ENCODE peak calls at places on chromosomes 1 and 21, in seven cellular contexts. I is HCT116; K is MM.1S; S is naive thymus-derived CD4-positive, alpha-beta T cell; D is right lobe of liver; X is hepatocyte; C is IMR-90. A is an unnamed sample.

GRCh38 chr1:17923684-17924083 is 168.6 kb downstream of the ACTL8 start:
- DNase-seq in I (no peak), K (no peak), S (no peak), D (no peak), X (no peak), C (no peak), A (no peak)

GRCh38 chr1:111535256-111536191 is 32.1 kb upstream of the ADORA3 start:
- DNase-seq in I (no peak), K (no peak), S (no peak), D (peak; percentile 62), X (no peak), C (no peak), A (no peak)

GRCh38 chr1:180915426-180915965 is 2.8 kb downstream of the KIAA1614 start:
- DNase-seq in I (no peak), K (no peak), S (no peak), D (no peak), X (no peak), C (no peak), A (no peak)

GRCh38 chr21:24594082-24594481 is 1013.2 kb downstream of the MRPL39 start:
- DNase-seq in I (no peak), K (no peak), S (no peak), D (no peak), X (no peak), C (no peak), A (no peak)

GRCh38 chr1:200366577-200367253 is 43.1 kb downstream of the ZNF281 start:
- DNase-seq in I (no peak), K (no peak), S (no peak), D (no peak), X (no peak), C (no peak), A (no peak)

GRCh38 chr21:45330075-45330781 is 42.5 kb upstream of the POFUT2 start:
- DNase-seq in I (no peak), K (no peak), S (no peak), D (peak; percentile 92), X (peak; percentile 82), C (peak; percentile 88), A (peak; percentile 61)

GRCh38 chr1:20625176-20626097 is 7.8 kb upstream of the PINK1 start:
- DNase-seq in I (no peak), K (no peak), S (no peak), D (no peak), X (no peak), C (no peak), A (no peak)

GRCh38 chr21:45010860-45011259 is 63.5 kb upstream of the ADARB1 start:
- DNase-seq in I (no peak), K (no peak), S (no peak), D (no peak), X (no peak), C (no peak), A (no peak)

GRCh38 chr1:43614211-43614610 is 35.7 kb upstream of the KDM4A start:
- DNase-seq in I (no peak), K (no peak), S (no peak), D (no peak), X (no peak), C (no peak), A (no peak)

GRCh38 chr1:70426154-70427131 is 15.4 kb downstream of the CTH start:
- DNase-seq in I (no peak), K (no peak), S (no peak), D (no peak), X (no peak), C (no peak), A (peak; percentile 89)

GRCh38 chr1:88683516-88683847 is 591 bp upstream of the PKN2 start:
- DNase-seq in I (no peak), K (peak; percentile 70), S (no peak), D (peak; percentile 69), X (peak; percentile 59), C (peak; percentile 31), A (peak; percentile 48)

GRCh38 chr1:205376739-205377138 is 20.0 kb upstream of the KLHDC8A start:
- DNase-seq in I (peak; percentile 50), K (no peak), S (no peak), D (no peak), X (no peak), C (no peak), A (no peak)

GRCh38 chr1:5953386-5953785 is 38.8 kb downstream of the NPHP4 start:
- DNase-seq in I (no peak), K (no peak), S (no peak), D (no peak), X (no peak), C (no peak), A (no peak)

GRCh38 chr1:111737216-111738132 is 1.7 kb downstream of the INKA2 start:
- DNase-seq in I (no peak), K (no peak), S (no peak), D (no peak), X (no peak), C (no peak), A (no peak)

GRCh38 chr1:192311281-192311680 is 5.5 kb upstream of the RGS21 start:
- DNase-seq in I (peak; percentile 31), K (peak; percentile 60), S (no peak), D (no peak), X (peak; percentile 29), C (peak; percentile 80), A (no peak)

GRCh38 chr1:76428027-76428426 is 353.5 kb downstream of the ST6GALNAC3 start:
- DNase-seq in I (no peak), K (no peak), S (no peak), D (no peak), X (no peak), C (peak; percentile 1), A (no peak)

GRCh38 chr1:207866471-207867135 is 44.3 kb downstream of the CD34 start:
- DNase-seq in I (no peak), K (no peak), S (peak; percentile 38), D (no peak), X (peak; percentile 58), C (peak; percentile 58), A (no peak)

GRCh38 chr1:207867136-207868081 is 43.5 kb downstream of the CD34 start:
- DNase-seq in I (no peak), K (peak; percentile 64), S (peak; percentile 60), D (peak; percentile 68), X (no peak), C (no peak), A (no peak)

GRCh38 chr1:207869859-207870258 is 41.1 kb downstream of the CD34 start:
- DNase-seq in I (no peak), K (no peak), S (no peak), D (no peak), X (peak; percentile 44), C (no peak), A (no peak)

GRCh38 chr1:207868769-207869721 is 41.9 kb downstream of the CD34 start:
- DNase-seq in I (peak; percentile 29), K (peak; percentile 88), S (peak; percentile 78), D (peak; percentile 85), X (peak; percentile 90), C (peak; percentile 62), A (peak; percentile 56)

GRCh38 chr1:207868252-207868768 is 42.6 kb downstream of the CD34 start:
- DNase-seq in I (no peak), K (peak; percentile 47), S (peak; percentile 10), D (peak; percentile 73), X (peak; percentile 36), C (no peak), A (no peak)
- H3K4me1 ChIP-seq in I (peaks cover 20% of the 10 kb centered on the region), K (peaks cover 25% of the 10 kb centered on the region), S (peaks cover 39% of the 10 kb centered on the region), D (no peaks in the 10 kb centered on the region), X (peaks cover 13% of the 10 kb centered on the region), C (peaks cover 12% of the 10 kb centered on the region), A (peaks cover 44% of the 10 kb centered on the region)

DNA sequence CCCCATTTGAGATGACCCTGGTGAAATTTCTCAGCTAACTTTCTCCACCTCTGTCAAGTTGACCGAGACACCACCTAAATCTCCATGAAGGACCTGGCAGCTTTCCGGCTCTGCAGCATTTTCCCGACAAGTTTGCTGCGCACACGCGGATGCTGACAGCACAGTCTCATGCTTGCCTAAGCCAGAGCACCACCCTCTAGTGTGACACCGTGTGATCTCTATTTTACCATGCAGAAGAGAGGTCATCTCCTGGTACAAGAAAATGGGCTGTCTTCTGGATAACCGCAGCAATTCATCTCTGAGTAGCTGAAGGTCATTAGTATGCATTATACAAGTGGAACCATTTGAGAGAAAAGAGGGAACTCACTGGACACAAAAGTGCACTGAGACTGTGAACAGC is 38.9 kb upstream of the H6PD start:
- DNase-seq in I (no peak), K (no peak), S (no peak), D (no peak), X (no peak), C (no peak), A (no peak)
- H3K4me1 ChIP-seq in I (peaks cover 15% of the 10 kb centered on the region), K (no peaks in the 10 kb centered on the region), S (no peaks in the 10 kb centered on the region), D (no peaks in the 10 kb centered on the region), X (peaks cover 15% of the 10 kb centered on the region), C (peaks cover 25% of the 10 kb centered on the region), A (peaks cover 21% of the 10 kb centered on the region)

DNA sequence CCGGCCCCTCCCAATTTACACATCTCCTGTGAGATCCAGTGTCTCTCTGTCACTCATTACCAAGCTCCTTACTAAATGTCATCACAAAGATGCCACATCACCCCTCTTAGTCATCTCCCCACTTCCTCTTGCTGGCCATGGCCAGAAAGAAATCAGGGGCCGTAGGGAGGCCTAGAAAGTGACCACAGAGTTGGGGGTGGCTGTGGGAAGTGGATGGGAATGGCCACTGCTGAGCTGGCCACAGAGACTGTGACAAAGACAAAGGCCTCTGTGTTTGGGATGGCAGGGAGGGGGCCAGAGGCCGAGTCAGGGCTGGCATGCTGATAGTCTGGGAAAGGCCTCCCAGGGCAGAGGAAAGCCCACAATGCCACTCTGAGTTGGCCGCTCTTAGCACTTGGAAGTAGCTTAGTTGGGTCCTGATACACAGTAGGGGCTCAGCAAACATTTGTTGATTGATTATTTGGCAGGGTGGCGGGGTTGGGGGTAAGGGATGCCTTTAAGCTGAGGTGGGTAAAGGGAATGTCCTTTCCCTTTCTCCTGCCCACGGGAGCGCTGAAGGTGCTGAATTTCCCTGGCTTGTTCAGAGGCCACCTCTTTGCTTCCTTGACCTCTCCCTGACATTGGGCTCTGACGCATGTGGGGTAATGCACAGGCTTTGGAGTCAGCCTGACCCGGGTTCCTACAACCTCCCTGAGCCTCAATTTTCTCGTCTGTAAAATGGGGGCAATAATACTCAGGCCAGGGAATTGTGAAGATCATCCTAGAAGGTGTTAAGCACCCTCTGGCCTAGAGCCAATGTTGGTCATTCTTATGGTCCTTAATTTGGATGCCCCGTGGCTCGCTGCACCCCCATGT is 13.2 kb downstream of the NAV1 start:
- DNase-seq in I (peak; percentile 58), K (no peak), S (no peak), D (no peak), X (no peak), C (peak; percentile 93), A (no peak)
- H3K4me1 ChIP-seq in I (peaks cover 18% of the 10 kb centered on the region), K (no peaks in the 10 kb centered on the region), S (no peaks in the 10 kb centered on the region), D (no peaks in the 10 kb centered on the region), X (no peaks in the 10 kb centered on the region), C (peaks cover 35% of the 10 kb centered on the region), A (peaks cover 4% of the 10 kb centered on the region)

GRCh38 chr1:161738627-161739287 is 10.8 kb upstream of the DUSP12 start:
- DNase-seq in I (peak; percentile 76), K (peak; percentile 66), S (peak; percentile 49), D (peak; percentile 65), X (peak; percentile 50), C (peak; percentile 88), A (peak; percentile 57)

GRCh38 chr1:161740871-161741270 is 8.7 kb upstream of the DUSP12 start:
- DNase-seq in I (no peak), K (no peak), S (no peak), D (no peak), X (no peak), C (no peak), A (no peak)

GRCh38 chr1:161747789-161748188 is 1.8 kb upstream of the DUSP12 start:
- DNase-seq in I (no peak), K (no peak), S (no peak), D (no peak), X (no peak), C (no peak), A (no peak)

GRCh38 chr1:161739865-161740566 is 9.6 kb upstream of the DUSP12 start:
- DNase-seq in I (no peak), K (no peak), S (no peak), D (no peak), X (no peak), C (no peak), A (no peak)

GRCh38 chr1:161743231-161743630 is 6.4 kb upstream of the DUSP12 start:
- DNase-seq in I (no peak), K (no peak), S (no peak), D (no peak), X (peak; percentile 26), C (no peak), A (no peak)
- H3K4me1 ChIP-seq in I (peaks cover 9% of the 10 kb centered on the region), K (peaks cover 16% of the 10 kb centered on the region), S (peaks cover 25% of the 10 kb centered on the region), D (no peaks in the 10 kb centered on the region), X (no peaks in the 10 kb centered on the region), C (peaks cover 2% of the 10 kb centered on the region), A (peaks cover 5% of the 10 kb centered on the region)